ENCODE peak calls at places on chromosome 13, in nine cellular contexts. One of them, this sample, is unnamed.

GRCh38 chr13:112842343-112842856 is 126.6 kb upstream of the MCF2L start:
- DNase-seq in stimulated activated CD4-positive, alpha-beta T cell treated with anti-CD3 and anti-CD28 coated beads, Interleukin-15, amount 100 ng/mL, for 24 hours: no peak
- DNase-seq in activated effector memory CD4-positive, alpha-beta T cell treated with anti-CD3 and anti-CD28 coated beads, Interleukin-2, amount 50 U/mL, for 16 hours: no peak
- DNase-seq in germinal center: no peak
- DNase-seq in caudate nucleus: no peak
- DNase-seq in lung microvascular endothelial cell: peak; percentile 93
- DNase-seq in stromal cell of bone marrow: peak; percentile 7
- DNase-seq in EL: no peak
- DNase-seq in thoracic aorta: no peak
- DNase-seq in this sample: no peak

GRCh38 chr13:50116430-50116973 is 101.3 kb downstream of the KCNRG start:
- DNase-seq in stimulated activated CD4-positive, alpha-beta T cell treated with anti-CD3 and anti-CD28 coated beads, Interleukin-15, amount 100 ng/mL, for 24 hours: no peak
- DNase-seq in activated effector memory CD4-positive, alpha-beta T cell treated with anti-CD3 and anti-CD28 coated beads, Interleukin-2, amount 50 U/mL, for 16 hours: no peak
- DNase-seq in germinal center: no peak
- DNase-seq in caudate nucleus: no peak
- DNase-seq in lung microvascular endothelial cell: no peak
- DNase-seq in stromal cell of bone marrow: no peak
- DNase-seq in EL: peak; percentile 19
- DNase-seq in thoracic aorta: no peak
- DNase-seq in this sample: no peak

GRCh38 chr13:33207616-33207964 is 78.0 kb downstream of the STARD13 start:
- DNase-seq in stimulated activated CD4-positive, alpha-beta T cell treated with anti-CD3 and anti-CD28 coated beads, Interleukin-15, amount 100 ng/mL, for 24 hours: no peak
- DNase-seq in activated effector memory CD4-positive, alpha-beta T cell treated with anti-CD3 and anti-CD28 coated beads, Interleukin-2, amount 50 U/mL, for 16 hours: no peak
- DNase-seq in germinal center: no peak
- DNase-seq in caudate nucleus: no peak
- DNase-seq in lung microvascular endothelial cell: no peak
- DNase-seq in stromal cell of bone marrow: peak; percentile 55
- DNase-seq in EL: peak; percentile 75
- DNase-seq in thoracic aorta: no peak
- DNase-seq in this sample: no peak

GRCh38 chr13:25777509-25777908 is 274.3 kb downstream of the SHISA2 start:
- DNase-seq in stimulated activated CD4-positive, alpha-beta T cell treated with anti-CD3 and anti-CD28 coated beads, Interleukin-15, amount 100 ng/mL, for 24 hours: no peak
- DNase-seq in activated effector memory CD4-positive, alpha-beta T cell treated with anti-CD3 and anti-CD28 coated beads, Interleukin-2, amount 50 U/mL, for 16 hours: no peak
- DNase-seq in germinal center: no peak
- DNase-seq in caudate nucleus: no peak
- DNase-seq in lung microvascular endothelial cell: no peak
- DNase-seq in stromal cell of bone marrow: no peak
- DNase-seq in EL: no peak
- DNase-seq in thoracic aorta: no peak
- DNase-seq in this sample: no peak

GRCh38 chr13:40508767-40509342 is 157.6 kb downstream of the FOXO1 start:
- DNase-seq in stimulated activated CD4-positive, alpha-beta T cell treated with anti-CD3 and anti-CD28 coated beads, Interleukin-15, amount 100 ng/mL, for 24 hours: no peak
- DNase-seq in activated effector memory CD4-positive, alpha-beta T cell treated with anti-CD3 and anti-CD28 coated beads, Interleukin-2, amount 50 U/mL, for 16 hours: no peak
- DNase-seq in germinal center: no peak
- DNase-seq in caudate nucleus: no peak
- DNase-seq in lung microvascular endothelial cell: no peak
- DNase-seq in stromal cell of bone marrow: no peak
- DNase-seq in EL: no peak
- DNase-seq in thoracic aorta: no peak
- DNase-seq in this sample: no peak

GRCh38 chr13:111215081-111216047 is 100.3 kb downstream of the ARHGEF7 start:
- DNase-seq in stimulated activated CD4-positive, alpha-beta T cell treated with anti-CD3 and anti-CD28 coated beads, Interleukin-15, amount 100 ng/mL, for 24 hours: no peak
- DNase-seq in activated effector memory CD4-positive, alpha-beta T cell treated with anti-CD3 and anti-CD28 coated beads, Interleukin-2, amount 50 U/mL, for 16 hours: no peak
- DNase-seq in germinal center: no peak
- DNase-seq in caudate nucleus: no peak
- DNase-seq in lung microvascular endothelial cell: no peak
- DNase-seq in stromal cell of bone marrow: no peak
- DNase-seq in EL: no peak
- DNase-seq in thoracic aorta: no peak
- DNase-seq in this sample: no peak

GRCh38 chr13:50291611-50292010 is 276.4 kb downstream of the KCNRG start:
- DNase-seq in stimulated activated CD4-positive, alpha-beta T cell treated with anti-CD3 and anti-CD28 coated beads, Interleukin-15, amount 100 ng/mL, for 24 hours: no peak
- DNase-seq in activated effector memory CD4-positive, alpha-beta T cell treated with anti-CD3 and anti-CD28 coated beads, Interleukin-2, amount 50 U/mL, for 16 hours: no peak
- DNase-seq in germinal center: no peak
- DNase-seq in caudate nucleus: no peak
- DNase-seq in lung microvascular endothelial cell: no peak
- DNase-seq in stromal cell of bone marrow: no peak
- DNase-seq in EL: peak; percentile 30
- DNase-seq in thoracic aorta: no peak
- DNase-seq in this sample: no peak

GRCh38 chr13:94007072-94007471 is 472.4 kb downstream of the DCT start:
- DNase-seq in stimulated activated CD4-positive, alpha-beta T cell treated with anti-CD3 and anti-CD28 coated beads, Interleukin-15, amount 100 ng/mL, for 24 hours: no peak
- DNase-seq in activated effector memory CD4-positive, alpha-beta T cell treated with anti-CD3 and anti-CD28 coated beads, Interleukin-2, amount 50 U/mL, for 16 hours: no peak
- DNase-seq in germinal center: no peak
- DNase-seq in caudate nucleus: no peak
- DNase-seq in lung microvascular endothelial cell: no peak
- DNase-seq in stromal cell of bone marrow: no peak
- DNase-seq in EL: no peak
- DNase-seq in thoracic aorta: no peak
- DNase-seq in this sample: no peak

GRCh38 chr13:66489172-66489571 is 741.0 kb downstream of the PCDH9 start:
- DNase-seq in stimulated activated CD4-positive, alpha-beta T cell treated with anti-CD3 and anti-CD28 coated beads, Interleukin-15, amount 100 ng/mL, for 24 hours: no peak
- DNase-seq in activated effector memory CD4-positive, alpha-beta T cell treated with anti-CD3 and anti-CD28 coated beads, Interleukin-2, amount 50 U/mL, for 16 hours: no peak
- DNase-seq in germinal center: no peak
- DNase-seq in caudate nucleus: no peak
- DNase-seq in lung microvascular endothelial cell: no peak
- DNase-seq in stromal cell of bone marrow: no peak
- DNase-seq in EL: no peak
- DNase-seq in thoracic aorta: no peak
- DNase-seq in this sample: no peak

GRCh38 chr13:99909836-99910619 is 61.5 kb downstream of the ZIC5 start:
- DNase-seq in stimulated activated CD4-positive, alpha-beta T cell treated with anti-CD3 and anti-CD28 coated beads, Interleukin-15, amount 100 ng/mL, for 24 hours: no peak
- DNase-seq in activated effector memory CD4-positive, alpha-beta T cell treated with anti-CD3 and anti-CD28 coated beads, Interleukin-2, amount 50 U/mL, for 16 hours: no peak
- DNase-seq in germinal center: no peak
- DNase-seq in caudate nucleus: no peak
- DNase-seq in lung microvascular endothelial cell: no peak
- DNase-seq in stromal cell of bone marrow: no peak
- DNase-seq in EL: no peak
- DNase-seq in thoracic aorta: no peak
- DNase-seq in this sample: no peak

GRCh38 chr13:103883152-103883551 is 816.9 kb upstream of the SLC10A2 start:
- DNase-seq in stimulated activated CD4-positive, alpha-beta T cell treated with anti-CD3 and anti-CD28 coated beads, Interleukin-15, amount 100 ng/mL, for 24 hours: no peak
- DNase-seq in activated effector memory CD4-positive, alpha-beta T cell treated with anti-CD3 and anti-CD28 coated beads, Interleukin-2, amount 50 U/mL, for 16 hours: no peak
- DNase-seq in germinal center: no peak
- DNase-seq in caudate nucleus: peak; percentile 82
- DNase-seq in lung microvascular endothelial cell: peak; percentile 91
- DNase-seq in stromal cell of bone marrow: peak; percentile 72
- DNase-seq in EL: peak; percentile 76
- DNase-seq in thoracic aorta: peak; percentile 31
- DNase-seq in this sample: peak; percentile 94

GRCh38 chr13:112958127-112958989 is 10.7 kb upstream of the MCF2L start:
- DNase-seq in stimulated activated CD4-positive, alpha-beta T cell treated with anti-CD3 and anti-CD28 coated beads, Interleukin-15, amount 100 ng/mL, for 24 hours: no peak
- DNase-seq in activated effector memory CD4-positive, alpha-beta T cell treated with anti-CD3 and anti-CD28 coated beads, Interleukin-2, amount 50 U/mL, for 16 hours: peak; percentile 42
- DNase-seq in germinal center: no peak
- DNase-seq in caudate nucleus: no peak
- DNase-seq in lung microvascular endothelial cell: no peak
- DNase-seq in stromal cell of bone marrow: no peak
- DNase-seq in EL: no peak
- DNase-seq in thoracic aorta: no peak
- DNase-seq in this sample: no peak

GRCh38 chr13:24982333-24982999 is 113.5 kb upstream of the PABPC3 start:
- DNase-seq in stimulated activated CD4-positive, alpha-beta T cell treated with anti-CD3 and anti-CD28 coated beads, Interleukin-15, amount 100 ng/mL, for 24 hours: no peak
- DNase-seq in activated effector memory CD4-positive, alpha-beta T cell treated with anti-CD3 and anti-CD28 coated beads, Interleukin-2, amount 50 U/mL, for 16 hours: no peak
- DNase-seq in germinal center: no peak
- DNase-seq in caudate nucleus: no peak
- DNase-seq in lung microvascular endothelial cell: no peak
- DNase-seq in stromal cell of bone marrow: no peak
- DNase-seq in EL: no peak
- DNase-seq in thoracic aorta: no peak
- DNase-seq in this sample: no peak

GRCh38 chr13:98478134-98479129 is 98.5 kb downstream of the STK24 start:
- DNase-seq in stimulated activated CD4-positive, alpha-beta T cell treated with anti-CD3 and anti-CD28 coated beads, Interleukin-15, amount 100 ng/mL, for 24 hours: peak; percentile 54
- DNase-seq in activated effector memory CD4-positive, alpha-beta T cell treated with anti-CD3 and anti-CD28 coated beads, Interleukin-2, amount 50 U/mL, for 16 hours: peak; percentile 69
- DNase-seq in germinal center: no peak
- DNase-seq in caudate nucleus: no peak
- DNase-seq in lung microvascular endothelial cell: no peak
- DNase-seq in stromal cell of bone marrow: no peak
- DNase-seq in EL: peak; percentile 68
- DNase-seq in thoracic aorta: no peak
- DNase-seq in this sample: peak; percentile 7

GRCh38 chr13:23750383-23751121 is 138.6 kb downstream of the MIPEP start:
- DNase-seq in stimulated activated CD4-positive, alpha-beta T cell treated with anti-CD3 and anti-CD28 coated beads, Interleukin-15, amount 100 ng/mL, for 24 hours: peak; percentile 31
- DNase-seq in activated effector memory CD4-positive, alpha-beta T cell treated with anti-CD3 and anti-CD28 coated beads, Interleukin-2, amount 50 U/mL, for 16 hours: no peak
- DNase-seq in germinal center: no peak
- DNase-seq in caudate nucleus: no peak
- DNase-seq in lung microvascular endothelial cell: peak; percentile 67
- DNase-seq in stromal cell of bone marrow: no peak
- DNase-seq in EL: peak; percentile 51
- DNase-seq in thoracic aorta: no peak
- DNase-seq in this sample: no peak

GRCh38 chr13:74464656-74465055 is 330.5 kb upstream of the KLF12 start:
- DNase-seq in stimulated activated CD4-positive, alpha-beta T cell treated with anti-CD3 and anti-CD28 coated beads, Interleukin-15, amount 100 ng/mL, for 24 hours: no peak
- DNase-seq in activated effector memory CD4-positive, alpha-beta T cell treated with anti-CD3 and anti-CD28 coated beads, Interleukin-2, amount 50 U/mL, for 16 hours: no peak
- DNase-seq in germinal center: no peak
- DNase-seq in caudate nucleus: no peak
- DNase-seq in lung microvascular endothelial cell: no peak
- DNase-seq in stromal cell of bone marrow: no peak
- DNase-seq in EL: no peak
- DNase-seq in thoracic aorta: no peak
- DNase-seq in this sample: no peak

GRCh38 chr13:37492741-37493514 is 105.6 kb downstream of the POSTN start:
- DNase-seq in stimulated activated CD4-positive, alpha-beta T cell treated with anti-CD3 and anti-CD28 coated beads, Interleukin-15, amount 100 ng/mL, for 24 hours: no peak
- DNase-seq in activated effector memory CD4-positive, alpha-beta T cell treated with anti-CD3 and anti-CD28 coated beads, Interleukin-2, amount 50 U/mL, for 16 hours: no peak
- DNase-seq in germinal center: no peak
- DNase-seq in caudate nucleus: no peak
- DNase-seq in lung microvascular endothelial cell: no peak
- DNase-seq in stromal cell of bone marrow: no peak
- DNase-seq in EL: peak; percentile 94
- DNase-seq in thoracic aorta: no peak
- DNase-seq in this sample: peak; percentile 44

GRCh38 chr13:31119966-31120733 is 41.6 kb downstream of the HSPH1 start:
- DNase-seq in stimulated activated CD4-positive, alpha-beta T cell treated with anti-CD3 and anti-CD28 coated beads, Interleukin-15, amount 100 ng/mL, for 24 hours: no peak
- DNase-seq in activated effector memory CD4-positive, alpha-beta T cell treated with anti-CD3 and anti-CD28 coated beads, Interleukin-2, amount 50 U/mL, for 16 hours: no peak
- DNase-seq in germinal center: no peak
- DNase-seq in caudate nucleus: no peak
- DNase-seq in lung microvascular endothelial cell: no peak
- DNase-seq in stromal cell of bone marrow: no peak
- DNase-seq in EL: no peak
- DNase-seq in thoracic aorta: no peak
- DNase-seq in this sample: no peak

GRCh38 chr13:50686547-50686946 is 156.9 kb downstream of the DLEU7 start:
- DNase-seq in stimulated activated CD4-positive, alpha-beta T cell treated with anti-CD3 and anti-CD28 coated beads, Interleukin-15, amount 100 ng/mL, for 24 hours: no peak
- DNase-seq in activated effector memory CD4-positive, alpha-beta T cell treated with anti-CD3 and anti-CD28 coated beads, Interleukin-2, amount 50 U/mL, for 16 hours: no peak
- DNase-seq in germinal center: no peak
- DNase-seq in caudate nucleus: no peak
- DNase-seq in lung microvascular endothelial cell: no peak
- DNase-seq in stromal cell of bone marrow: no peak
- DNase-seq in EL: no peak
- DNase-seq in thoracic aorta: no peak
- DNase-seq in this sample: no peak

GRCh38 chr13:73939071-73939380 is 195.2 kb downstream of the KLF12 start:
- DNase-seq in stimulated activated CD4-positive, alpha-beta T cell treated with anti-CD3 and anti-CD28 coated beads, Interleukin-15, amount 100 ng/mL, for 24 hours: no peak
- DNase-seq in activated effector memory CD4-positive, alpha-beta T cell treated with anti-CD3 and anti-CD28 coated beads, Interleukin-2, amount 50 U/mL, for 16 hours: no peak
- DNase-seq in germinal center: no peak
- DNase-seq in caudate nucleus: no peak
- DNase-seq in lung microvascular endothelial cell: no peak
- DNase-seq in stromal cell of bone marrow: no peak
- DNase-seq in EL: no peak
- DNase-seq in thoracic aorta: no peak
- DNase-seq in this sample: no peak

GRCh38 chr13:28532226-28533048 is 37.5 kb upstream of the FLT1 start:
- DNase-seq in stimulated activated CD4-positive, alpha-beta T cell treated with anti-CD3 and anti-CD28 coated beads, Interleukin-15, amount 100 ng/mL, for 24 hours: peak; percentile 34
- DNase-seq in activated effector memory CD4-positive, alpha-beta T cell treated with anti-CD3 and anti-CD28 coated beads, Interleukin-2, amount 50 U/mL, for 16 hours: no peak
- DNase-seq in germinal center: no peak
- DNase-seq in caudate nucleus: no peak
- DNase-seq in lung microvascular endothelial cell: peak; percentile 44
- DNase-seq in stromal cell of bone marrow: no peak
- DNase-seq in EL: peak; percentile 55
- DNase-seq in thoracic aorta: no peak
- DNase-seq in this sample: no peak

GRCh38 chr13:27808866-27809546 is 16.7 kb downstream of the GSX1 start:
- DNase-seq in stimulated activated CD4-positive, alpha-beta T cell treated with anti-CD3 and anti-CD28 coated beads, Interleukin-15, amount 100 ng/mL, for 24 hours: no peak
- DNase-seq in activated effector memory CD4-positive, alpha-beta T cell treated with anti-CD3 and anti-CD28 coated beads, Interleukin-2, amount 50 U/mL, for 16 hours: no peak
- DNase-seq in germinal center: no peak
- DNase-seq in caudate nucleus: no peak
- DNase-seq in lung microvascular endothelial cell: no peak
- DNase-seq in stromal cell of bone marrow: no peak
- DNase-seq in EL: no peak
- DNase-seq in thoracic aorta: no peak
- DNase-seq in this sample: no peak

GRCh38 chr13:73421310-73421912 is 362.6 kb downstream of the KLF5 start:
- DNase-seq in stimulated activated CD4-positive, alpha-beta T cell treated with anti-CD3 and anti-CD28 coated beads, Interleukin-15, amount 100 ng/mL, for 24 hours: peak; percentile 44
- DNase-seq in activated effector memory CD4-positive, alpha-beta T cell treated with anti-CD3 and anti-CD28 coated beads, Interleukin-2, amount 50 U/mL, for 16 hours: no peak
- DNase-seq in germinal center: no peak
- DNase-seq in caudate nucleus: no peak
- DNase-seq in lung microvascular endothelial cell: no peak
- DNase-seq in stromal cell of bone marrow: no peak
- DNase-seq in EL: no peak
- DNase-seq in thoracic aorta: no peak
- DNase-seq in this sample: peak; percentile 84

GRCh38 chr13:100673831-100674362 is 698 bp downstream of the TMTC4 start:
- DNase-seq in stimulated activated CD4-positive, alpha-beta T cell treated with anti-CD3 and anti-CD28 coated beads, Interleukin-15, amount 100 ng/mL, for 24 hours: peak; percentile 50
- DNase-seq in activated effector memory CD4-positive, alpha-beta T cell treated with anti-CD3 and anti-CD28 coated beads, Interleukin-2, amount 50 U/mL, for 16 hours: peak; percentile 74
- DNase-seq in germinal center: peak; percentile 46
- DNase-seq in caudate nucleus: peak; percentile 55
- DNase-seq in lung microvascular endothelial cell: peak; percentile 70
- DNase-seq in stromal cell of bone marrow: peak; percentile 64
- DNase-seq in EL: peak; percentile 77
- DNase-seq in thoracic aorta: no peak
- DNase-seq in this sample: peak; percentile 69

GRCh38 chr13:62829476-62829875 is 1413.8 kb upstream of the PCDH20 start:
- DNase-seq in stimulated activated CD4-positive, alpha-beta T cell treated with anti-CD3 and anti-CD28 coated beads, Interleukin-15, amount 100 ng/mL, for 24 hours: no peak
- DNase-seq in activated effector memory CD4-positive, alpha-beta T cell treated with anti-CD3 and anti-CD28 coated beads, Interleukin-2, amount 50 U/mL, for 16 hours: no peak
- DNase-seq in germinal center: no peak
- DNase-seq in caudate nucleus: no peak
- DNase-seq in lung microvascular endothelial cell: no peak
- DNase-seq in stromal cell of bone marrow: no peak
- DNase-seq in EL: no peak
- DNase-seq in thoracic aorta: no peak
- DNase-seq in this sample: no peak

GRCh38 chr13:61010358-61010757 is 405.3 kb downstream of the PCDH20 start:
- DNase-seq in stimulated activated CD4-positive, alpha-beta T cell treated with anti-CD3 and anti-CD28 coated beads, Interleukin-15, amount 100 ng/mL, for 24 hours: no peak
- DNase-seq in activated effector memory CD4-positive, alpha-beta T cell treated with anti-CD3 and anti-CD28 coated beads, Interleukin-2, amount 50 U/mL, for 16 hours: no peak
- DNase-seq in germinal center: no peak
- DNase-seq in caudate nucleus: no peak
- DNase-seq in lung microvascular endothelial cell: no peak
- DNase-seq in stromal cell of bone marrow: no peak
- DNase-seq in EL: no peak
- DNase-seq in thoracic aorta: no peak
- DNase-seq in this sample: no peak

GRCh38 chr13:52850396-52851152 is 2.1 kb upstream of the PCDH8 start:
- DNase-seq in stimulated activated CD4-positive, alpha-beta T cell treated with anti-CD3 and anti-CD28 coated beads, Interleukin-15, amount 100 ng/mL, for 24 hours: peak; percentile 62
- DNase-seq in activated effector memory CD4-positive, alpha-beta T cell treated with anti-CD3 and anti-CD28 coated beads, Interleukin-2, amount 50 U/mL, for 16 hours: no peak
- DNase-seq in germinal center: peak; percentile 36
- DNase-seq in caudate nucleus: peak; percentile 37
- DNase-seq in lung microvascular endothelial cell: peak; percentile 55
- DNase-seq in stromal cell of bone marrow: peak; percentile 10
- DNase-seq in EL: peak; percentile 47
- DNase-seq in thoracic aorta: peak; percentile 13
- DNase-seq in this sample: peak; percentile 76

GRCh38 chr13:20160346-20161274 is at the start of gene GJA3:
- DNase-seq in stimulated activated CD4-positive, alpha-beta T cell treated with anti-CD3 and anti-CD28 coated beads, Interleukin-15, amount 100 ng/mL, for 24 hours: peak; percentile 79
- DNase-seq in activated effector memory CD4-positive, alpha-beta T cell treated with anti-CD3 and anti-CD28 coated beads, Interleukin-2, amount 50 U/mL, for 16 hours: peak; percentile 84
- DNase-seq in germinal center: peak; percentile 29
- DNase-seq in caudate nucleus: peak; percentile 25
- DNase-seq in lung microvascular endothelial cell: peak; percentile 30
- DNase-seq in stromal cell of bone marrow: no peak
- DNase-seq in EL: peak; percentile 58
- DNase-seq in thoracic aorta: no peak
- DNase-seq in this sample: peak; percentile 66

This sample was measured in Caki2.